ENCODE peak calls at places on chromosomes 16 and 17, in nine cellular contexts. F is K562, O is breast epithelium, K is H1, B is spleen, E is GM12878, N is HCT116, V is upper lobe of left lung, A is GM12892. M is an unnamed sample.

GRCh38 chr16:89921699-89922476 is 1.3 kb upstream of the TUBB3 start:
- DNase-seq in O (no peak), A (no peak), F (peak), V (peak), K (peak), B (no peak), E (no peak), N (peak), M (peak)

GRCh38 chr17:42389902-42390301 is 1.7 kb upstream of the STAT3 start:
- DNase-seq in N (no peak), F (no peak), O (no peak), B (no peak), A (no peak), E (no peak), K (no peak), V (no peak), M (no peak)

GRCh38 chr17:40355123-40355803 is 9.3 kb downstream of the GJD3 start:
- DNase-seq in K (peak), N (no peak), E (no peak), F (peak), O (peak), B (peak), V (peak), A (peak), M (peak)

GRCh38 chr17:78197147-78197830 is 10.1 kb downstream of the AFMID start:
- DNase-seq in F (no peak), O (no peak), E (no peak), B (no peak), V (no peak), K (no peak), N (no peak), A (no peak), M (no peak)

GRCh38 chr16:69934751-69935150 is 16.4 kb upstream of the CLEC18A start:
- DNase-seq in O (no peak), E (no peak), K (no peak), A (no peak), N (no peak), V (no peak), B (peak), F (no peak), M (no peak)

GRCh38 chr17:69820881-69821473 is 254.0 kb upstream of the KCNJ16 start:
- DNase-seq in V (no peak), K (no peak), B (no peak), A (no peak), E (no peak), F (no peak), O (no peak), N (no peak), M (no peak)

GRCh38 chr17:34171245-34171818 is 83.8 kb upstream of the CCL2 start:
- DNase-seq in F (peak), N (peak), E (no peak), A (no peak), O (peak), B (no peak), V (peak), K (peak), M (peak)

GRCh38 chr16:55505333-55506015 is 3.4 kb upstream of the LPCAT2 start:
- DNase-seq in N (no peak), V (no peak), O (no peak), B (no peak), A (no peak), K (no peak), E (no peak), F (no peak), M (no peak)

GRCh38 chr16:19654147-19654546 is 63.9 kb downstream of the KNOP1 start:
- DNase-seq in V (no peak), E (no peak), N (no peak), A (no peak), F (no peak), B (no peak), O (no peak), K (no peak), M (no peak)

GRCh38 chr17:18988546-18989173 is 15.9 kb downstream of the FAM83G start:
- DNase-seq in N (no peak), F (no peak), O (no peak), K (no peak), B (no peak), A (no peak), V (no peak), E (no peak), M (peak)

GRCh38 chr16:50864386-50864785 is 122.5 kb downstream of the CYLD start:
- DNase-seq in N (no peak), O (no peak), E (no peak), A (no peak), V (no peak), F (no peak), B (no peak), K (no peak), M (no peak)

GRCh38 chr16:25151996-25152395 is 40.5 kb downstream of the LCMT1 start:
- DNase-seq in K (no peak), N (peak), B (no peak), E (no peak), A (no peak), F (no peak), V (no peak), O (no peak), M (no peak)

DNA sequence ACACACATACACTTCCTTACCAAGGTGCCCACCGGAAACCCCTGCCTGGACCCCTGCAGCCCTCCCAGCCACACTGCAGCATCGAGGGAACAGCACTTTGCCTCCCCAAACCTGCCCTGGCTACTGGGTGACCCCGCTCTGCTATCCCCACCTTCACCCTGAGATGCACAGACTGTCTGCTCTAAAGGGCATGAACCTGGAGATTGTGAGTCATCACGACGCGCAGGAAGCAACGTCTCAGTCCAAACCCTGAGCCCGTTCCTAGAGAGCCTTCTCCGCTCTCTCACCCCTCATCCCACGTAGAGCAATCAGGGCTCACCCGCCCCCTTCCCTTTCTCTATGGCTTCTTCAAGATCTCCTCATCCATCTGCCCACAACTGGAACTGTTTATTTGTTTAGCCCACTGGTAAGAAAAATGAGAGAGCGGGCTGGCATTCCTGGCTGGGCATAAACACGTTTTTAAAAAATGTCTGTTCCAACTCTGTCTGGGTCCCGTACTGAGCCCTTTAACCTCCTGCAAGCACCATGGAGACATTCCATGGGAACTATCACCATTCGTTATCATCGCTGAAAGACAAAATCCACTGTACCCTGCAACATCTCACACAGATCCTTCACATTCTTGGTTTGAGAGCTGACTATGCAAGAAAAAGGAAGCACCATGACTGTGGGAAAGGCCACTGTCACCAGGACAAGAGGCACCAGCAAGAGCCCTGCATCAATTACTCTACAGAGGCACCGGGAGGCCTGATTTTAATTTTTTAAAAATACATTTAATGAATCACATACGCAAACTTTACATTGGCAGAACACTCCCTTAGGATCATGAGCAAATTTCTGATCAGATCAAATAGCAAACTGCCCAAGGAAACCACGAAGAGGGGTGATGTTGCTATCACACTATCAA is 28.2 kb downstream of the ZFHX3 start:
- DNase-seq in F (no peak), E (no peak), O (no peak), K (no peak), A (no peak), N (peak), B (no peak), V (no peak), M (no peak)
- TF ChIP-seq POLR2A in F (no peak), E (no peak), O (no peak), K (no peak), A (no peak), N (no peak), B (no peak), V (no peak), M (no peak)

GRCh38 chr16:68711421-68712139 is 25.5 kb upstream of the CDH1 start:
- DNase-seq in E (no peak), N (no peak), F (no peak), K (no peak), A (no peak), V (peak), B (no peak), O (no peak), M (no peak)
- TF ChIP-seq POLR2AphosphoS5 in E (no peak), N (no peak), F (no peak), K (no peak), A (no peak), V (no peak), B (no peak), O (no peak), M (no peak)

GRCh38 chr17:21096874-21097273 is 29.9 kb upstream of the DHRS7B start:
- DNase-seq in A (no peak), N (no peak), B (no peak), O (no peak), V (no peak), K (no peak), F (no peak), E (no peak), M (no peak)

GRCh38 chr17:21095735-21096134 is 31.0 kb upstream of the DHRS7B start:
- DNase-seq in K (no peak), O (no peak), A (no peak), B (no peak), V (no peak), F (no peak), N (no peak), E (no peak), M (no peak)

GRCh38 chr17:21094298-21094704 is 32.5 kb upstream of the DHRS7B start:
- DNase-seq in A (no peak), F (no peak), O (no peak), N (no peak), V (no peak), K (no peak), E (no peak), B (no peak), M (no peak)

GRCh38 chr17:21104608-21105007 is 22.2 kb upstream of the DHRS7B start:
- DNase-seq in F (no peak), E (no peak), N (no peak), V (no peak), K (no peak), A (no peak), O (no peak), B (no peak), M (no peak)

DNA sequence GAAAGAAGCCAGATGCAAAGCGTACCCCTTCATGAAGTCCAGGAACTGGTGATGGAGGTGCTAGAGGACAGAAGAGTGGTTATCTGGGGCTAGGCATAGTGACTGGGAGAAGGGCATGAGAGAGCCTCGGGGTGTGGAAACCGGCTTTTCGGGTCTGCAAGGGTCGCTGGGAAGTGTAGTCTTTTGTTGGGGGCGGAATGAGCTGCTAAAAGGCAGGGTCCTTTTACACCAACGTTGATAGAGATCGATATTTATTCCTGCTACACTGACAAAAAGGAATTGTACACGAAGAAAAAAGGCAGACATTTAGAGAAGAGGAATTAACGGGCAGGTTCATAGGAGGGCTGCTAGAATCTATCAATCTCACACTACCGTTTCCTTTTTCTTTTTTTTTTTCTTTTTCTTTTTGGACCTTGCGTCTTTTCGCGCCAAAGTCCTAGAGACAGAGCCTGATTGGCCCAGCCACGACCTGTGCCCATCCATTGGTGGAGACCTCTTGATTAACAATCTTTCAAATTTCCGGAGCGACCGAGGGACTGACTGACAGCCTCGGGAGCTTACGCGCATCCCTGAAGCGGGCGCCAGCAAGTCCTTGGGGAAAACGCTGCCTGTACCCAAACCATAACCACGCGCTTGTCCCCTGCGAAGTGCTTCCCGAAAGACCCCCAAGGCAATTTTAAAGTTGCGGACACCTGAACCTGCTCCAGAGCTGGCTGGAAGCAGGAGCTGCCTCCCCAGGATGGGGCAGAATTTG is 27.7 kb upstream of the DHRS7B start:
- DNase-seq in N (peak), E (peak), K (peak), O (no peak), B (peak), V (peak), A (peak), F (peak), M (peak)
- TF ChIP-seq POLR2A in N (no peak), E (peak), K (peak), O (no peak), B (no peak), V (no peak), A (peak), F (peak), M (no peak)

GRCh38 chr16:54268766-54269165 is 17.8 kb downstream of the IRX3 start:
- DNase-seq in E (no peak), O (no peak), K (no peak), F (no peak), B (no peak), N (no peak), A (no peak), V (no peak), M (no peak)

GRCh38 chr16:54270711-54271110 is 15.9 kb downstream of the IRX3 start:
- DNase-seq in B (no peak), A (no peak), F (peak), N (no peak), K (no peak), V (no peak), E (no peak), O (no peak), M (no peak)

GRCh38 chr16:54266363-54266955 is 20.1 kb downstream of the IRX3 start:
- DNase-seq in O (no peak), E (no peak), N (no peak), A (no peak), V (peak), B (no peak), K (no peak), F (no peak), M (no peak)

GRCh38 chr16:54269461-54269860 is 17.1 kb downstream of the IRX3 start:
- DNase-seq in N (no peak), V (no peak), F (no peak), O (no peak), B (no peak), K (no peak), E (no peak), A (no peak), M (no peak)

DNA sequence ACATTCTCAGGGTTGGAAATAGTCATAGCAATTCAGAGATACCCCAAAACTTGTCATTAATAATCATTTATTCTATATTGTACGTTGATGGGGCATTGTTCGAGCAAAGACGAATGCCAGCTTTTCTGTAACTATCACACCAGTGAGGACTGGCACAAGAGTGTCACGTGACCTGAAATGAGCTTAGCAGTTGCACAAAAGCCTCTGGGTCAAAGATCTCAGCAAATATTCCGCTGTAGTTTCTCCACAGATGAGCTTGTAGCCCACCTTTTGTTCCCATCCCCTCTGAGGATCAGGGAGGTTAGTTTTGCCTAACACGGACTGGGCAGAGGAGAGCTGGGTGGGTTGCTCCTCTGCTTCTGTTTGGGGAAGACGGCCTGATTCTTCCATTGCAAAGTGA is 18.2 kb downstream of the IRX3 start:
- DNase-seq in V (no peak), O (no peak), K (no peak), F (no peak), A (no peak), N (no peak), E (no peak), B (no peak), M (no peak)
- TF ChIP-seq POLR2AphosphoS5 in V (no peak), O (no peak), K (no peak), F (no peak), A (no peak), N (no peak), E (no peak), B (no peak), M (no peak)

GRCh38 chr16:49540836-49541235 is 167.2 kb downstream of the C16orf78 start:
- DNase-seq in E (no peak), A (no peak), B (peak), O (no peak), K (no peak), V (no peak), F (no peak), N (no peak), M (no peak)

GRCh38 chr16:49544828-49545227 is 171.2 kb downstream of the C16orf78 start:
- DNase-seq in B (peak), K (no peak), A (no peak), V (no peak), F (no peak), O (no peak), N (no peak), E (no peak), M (no peak)

GRCh38 chr16:49543315-49543946 is 169.8 kb downstream of the C16orf78 start:
- DNase-seq in O (no peak), F (no peak), B (peak), E (no peak), K (no peak), N (no peak), V (no peak), A (no peak), M (no peak)

GRCh38 chr16:49539758-49540157 is 166.2 kb downstream of the C16orf78 start:
- DNase-seq in F (no peak), A (no peak), B (peak), K (no peak), E (no peak), V (no peak), N (no peak), O (no peak), M (no peak)

GRCh38 chr16:49542391-49542891 is 168.8 kb downstream of the C16orf78 start:
- DNase-seq in A (no peak), V (no peak), F (no peak), E (no peak), O (no peak), K (no peak), B (peak), N (no peak), M (no peak)
- TF ChIP-seq POLR2A in A (no peak), V (no peak), F (no peak), E (no peak), O (no peak), K (no peak), B (no peak), N (no peak), M (no peak)

GRCh38 chr17:4908301-4908700 is 5.4 kb upstream of the CHRNE start:
- DNase-seq in E (no peak), N (no peak), A (no peak), F (no peak), K (no peak), V (no peak), B (no peak), O (no peak), M (no peak)
- TF ChIP-seq POLR2AphosphoS5 in E (no peak), N (no peak), A (no peak), F (no peak), K (no peak), V (no peak), B (no peak), O (no peak), M (no peak)

GRCh38 chr17:82338858-82339633 is 5.5 kb upstream of the SECTM1 start:
- DNase-seq in N (peak), B (peak), E (no peak), A (no peak), V (no peak), F (peak), K (no peak), O (no peak), M (peak)
- TF ChIP-seq POLR2A in N (no peak), B (no peak), E (no peak), A (no peak), V (no peak), F (no peak), K (no peak), O (peak), M (no peak)

DNA sequence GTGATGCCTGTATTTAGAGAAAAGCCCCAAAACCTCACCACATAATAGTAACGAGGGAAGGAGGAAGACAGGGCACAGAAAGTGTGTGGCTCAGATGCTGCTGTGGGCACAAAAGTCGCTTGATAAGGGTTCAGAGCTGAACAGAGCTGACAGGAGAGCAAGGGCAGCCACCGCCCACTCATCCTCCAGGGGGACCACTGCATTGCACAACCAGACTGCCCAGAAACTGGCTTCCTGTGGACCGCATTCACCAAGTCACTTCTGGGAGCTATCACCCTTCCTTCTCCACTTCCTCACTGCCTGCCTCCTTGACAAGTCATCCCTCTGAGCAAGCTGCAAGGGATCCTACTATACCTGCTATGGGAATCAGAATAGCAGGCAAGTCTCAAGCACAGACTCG is 512.4 kb upstream of the CDH11 start:
- DNase-seq in O (no peak), A (no peak), F (no peak), K (no peak), N (no peak), B (no peak), E (no peak), V (no peak), M (no peak)
- TF ChIP-seq POLR2AphosphoS5 in O (no peak), A (no peak), F (no peak), K (no peak), N (no peak), B (no peak), E (no peak), V (no peak), M (no peak)

GRCh38 chr16:84699712-84700517 is at the start of gene USP10:
- DNase-seq in F (peak), V (peak), A (peak), E (no peak), O (peak), N (peak), B (peak), K (peak), M (peak)
- TF ChIP-seq POLR2A in F (peak), V (peak), A (peak), E (peak), O (no peak), N (peak), B (no peak), K (peak), M (no peak)

GRCh38 chr17:8151641-8152111 is 528 bp downstream of the PER1 start:
- DNase-seq in A (no peak), O (peak), V (peak), B (peak), K (no peak), E (no peak), F (no peak), N (no peak), M (peak)
- TF ChIP-seq POLR2AphosphoS5 in A (no peak), O (no peak), V (peak), B (peak), K (no peak), E (no peak), F (no peak), N (no peak), M (peak)